ENCODE peak calls at places on chromosome 5, in five cellular contexts. One of them, this sample, is unnamed.

GRCh38 chr5:180455872-180456271 is 38.3 kb upstream of the CNOT6 start:
- DNase-seq in HCT116: no peak
- DNase-seq in MM.1S: no peak
- DNase-seq in fibroblast of lung: no peak
- DNase-seq in hepatocyte: no peak
- DNase-seq in this sample: peak

GRCh38 chr5:82421119-82421518 is 143.0 kb upstream of the RPS23 start:
- DNase-seq in HCT116: peak
- DNase-seq in MM.1S: no peak
- DNase-seq in fibroblast of lung: peak
- DNase-seq in hepatocyte: no peak
- DNase-seq in this sample: no peak

GRCh38 chr5:20367178-20367577 is 379.2 kb upstream of the CDH18 start:
- DNase-seq in HCT116: no peak
- DNase-seq in MM.1S: no peak
- DNase-seq in fibroblast of lung: no peak
- DNase-seq in hepatocyte: no peak
- DNase-seq in this sample: no peak

GRCh38 chr5:91706785-91707520 is 323.8 kb upstream of the ARRDC3 start:
- DNase-seq in HCT116: no peak
- DNase-seq in MM.1S: no peak
- DNase-seq in fibroblast of lung: peak
- DNase-seq in hepatocyte: no peak
- DNase-seq in this sample: no peak

GRCh38 chr5:65103674-65104035 is 334.9 kb downstream of the CWC27 start:
- DNase-seq in HCT116: no peak
- DNase-seq in MM.1S: no peak
- DNase-seq in fibroblast of lung: no peak
- DNase-seq in hepatocyte: no peak
- DNase-seq in this sample: no peak

GRCh38 chr5:180870669-180871068 is 9.6 kb upstream of the ZFP62 start:
- DNase-seq in HCT116: no peak
- DNase-seq in MM.1S: no peak
- DNase-seq in fibroblast of lung: no peak
- DNase-seq in hepatocyte: no peak
- DNase-seq in this sample: no peak

GRCh38 chr5:165502893-165503696 is 1997.7 kb downstream of the MAT2B start:
- DNase-seq in HCT116: no peak
- DNase-seq in MM.1S: no peak
- DNase-seq in fibroblast of lung: peak
- DNase-seq in hepatocyte: no peak
- DNase-seq in this sample: no peak

GRCh38 chr5:73729329-73729728 is 103.3 kb downstream of the ARHGEF28 start:
- DNase-seq in HCT116: no peak
- DNase-seq in MM.1S: no peak
- DNase-seq in fibroblast of lung: no peak
- DNase-seq in hepatocyte: no peak
- DNase-seq in this sample: no peak

GRCh38 chr5:55773057-55773456 is 35.2 kb downstream of the DDX4 start:
- DNase-seq in HCT116: no peak
- DNase-seq in MM.1S: no peak
- DNase-seq in fibroblast of lung: peak
- DNase-seq in hepatocyte: no peak
- DNase-seq in this sample: no peak

GRCh38 chr5:127813633-127814171 is 110.5 kb downstream of the CCDC192 start:
- DNase-seq in HCT116: no peak
- DNase-seq in MM.1S: no peak
- DNase-seq in fibroblast of lung: peak
- DNase-seq in hepatocyte: no peak
- DNase-seq in this sample: no peak

GRCh38 chr5:33701251-33701650 is 190.5 kb downstream of the ADAMTS12 start:
- DNase-seq in HCT116: no peak
- DNase-seq in MM.1S: no peak
- DNase-seq in fibroblast of lung: no peak
- DNase-seq in hepatocyte: no peak
- DNase-seq in this sample: no peak

GRCh38 chr5:171667341-171668096 is 118.1 kb upstream of the SMIM23 start:
- DNase-seq in HCT116: no peak
- DNase-seq in MM.1S: no peak
- DNase-seq in fibroblast of lung: peak
- DNase-seq in hepatocyte: peak
- DNase-seq in this sample: no peak

GRCh38 chr5:7395432-7396168 is at the start of gene ADCY2:
- DNase-seq in HCT116: no peak
- DNase-seq in MM.1S: no peak
- DNase-seq in fibroblast of lung: no peak
- DNase-seq in hepatocyte: no peak
- DNase-seq in this sample: no peak

GRCh38 chr5:7397005-7397546 is 1.1 kb downstream of the ADCY2 start:
- DNase-seq in HCT116: no peak
- DNase-seq in MM.1S: no peak
- DNase-seq in fibroblast of lung: no peak
- DNase-seq in hepatocyte: peak
- DNase-seq in this sample: no peak

GRCh38 chr5:7396169-7397004 is 449 bp downstream of the ADCY2 start:
- DNase-seq in HCT116: no peak
- DNase-seq in MM.1S: peak
- DNase-seq in fibroblast of lung: no peak
- DNase-seq in hepatocyte: peak
- DNase-seq in this sample: no peak

GRCh38 chr5:7393921-7394799 is 1.8 kb upstream of the ADCY2 start:
- DNase-seq in HCT116: no peak
- DNase-seq in MM.1S: no peak
- DNase-seq in fibroblast of lung: no peak
- DNase-seq in hepatocyte: no peak
- DNase-seq in this sample: no peak

DNA sequence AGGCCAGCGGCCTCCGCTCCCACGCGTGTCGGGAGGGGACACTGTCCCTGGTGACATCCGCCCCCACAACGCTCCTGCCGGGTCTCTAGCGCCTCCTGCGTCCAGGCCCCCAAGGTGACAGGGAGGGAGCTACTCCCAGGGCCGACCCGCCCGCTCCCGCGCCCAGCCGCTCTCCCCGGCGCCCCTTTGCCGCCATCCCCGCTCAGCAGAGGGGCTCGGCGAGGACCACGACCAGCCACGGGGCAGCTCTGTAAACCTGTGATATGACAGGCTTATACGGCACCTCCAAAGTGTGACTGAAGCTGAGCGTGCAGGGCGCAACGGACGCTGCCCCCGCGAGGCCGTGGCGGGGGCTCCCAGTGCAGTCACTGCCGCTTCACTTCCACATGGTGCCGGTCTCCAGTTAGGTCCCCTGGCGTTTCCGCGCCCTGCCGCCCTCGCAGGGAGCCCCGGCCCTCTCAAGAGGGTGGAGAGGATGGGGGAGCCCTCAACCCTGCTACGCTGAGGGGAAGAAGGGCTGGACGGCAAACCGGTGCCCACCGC is 978 bp upstream of the ADCY2 start:
- DNase-seq in HCT116: no peak
- DNase-seq in MM.1S: no peak
- DNase-seq in fibroblast of lung: no peak
- DNase-seq in hepatocyte: peak
- DNase-seq in this sample: no peak
- H3K4me3 ChIP-seq in HCT116: no peak
- H3K4me3 ChIP-seq in MM.1S: no peak
- H3K4me3 ChIP-seq in fibroblast of lung: no peak
- H3K4me3 ChIP-seq in hepatocyte: peak
- H3K4me3 ChIP-seq in this sample: no peak

DNA sequence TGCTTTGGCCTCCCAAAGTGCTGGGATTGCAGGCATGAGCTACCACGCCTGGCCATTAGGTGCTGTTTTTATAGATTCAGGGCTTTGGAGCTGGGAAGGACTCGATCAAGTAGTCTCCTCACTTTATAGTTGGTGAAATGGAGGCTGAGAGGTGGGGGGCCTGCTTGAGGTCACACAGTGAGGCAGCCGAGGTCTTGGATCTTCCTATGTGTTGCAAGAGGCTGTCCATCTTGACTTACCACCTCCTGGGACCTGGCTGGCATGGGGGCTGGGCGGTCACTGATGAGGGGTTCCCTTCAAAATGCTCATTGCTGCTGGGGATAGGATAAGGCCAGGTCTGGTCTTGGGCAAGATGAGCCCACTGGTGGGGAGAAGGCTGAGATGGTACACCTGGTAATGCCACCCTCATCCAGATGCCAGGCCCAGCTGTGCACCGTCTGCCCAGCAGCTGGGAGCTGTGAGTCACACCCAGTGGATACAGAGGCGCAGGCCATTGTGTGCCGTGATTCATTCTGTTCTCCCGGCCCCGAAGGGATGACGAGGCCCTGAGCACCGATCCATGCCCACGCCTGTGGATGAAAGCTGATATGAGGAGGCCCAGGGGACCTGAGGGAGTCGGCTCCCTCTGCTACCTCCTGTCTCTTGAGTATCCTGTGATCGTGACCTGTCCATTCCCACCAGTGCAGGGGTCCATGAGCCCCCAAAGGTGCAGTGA is 10.5 kb upstream of the NDST1 start:
- DNase-seq in HCT116: peak
- DNase-seq in MM.1S: no peak
- DNase-seq in fibroblast of lung: peak
- DNase-seq in hepatocyte: peak
- DNase-seq in this sample: no peak
- H3K4me2 ChIP-seq in HCT116: peak
- H3K4me2 ChIP-seq in MM.1S: no peak
- H3K4me2 ChIP-seq in fibroblast of lung: peak
- H3K4me2 ChIP-seq in hepatocyte: peak
- H3K4me2 ChIP-seq in this sample: no peak

GRCh38 chr5:132814441-132815294 is 1.6 kb downstream of the SOWAHA start:
- DNase-seq in HCT116: no peak
- DNase-seq in MM.1S: no peak
- DNase-seq in fibroblast of lung: no peak
- DNase-seq in hepatocyte: no peak
- DNase-seq in this sample: no peak
- H3K4me3 ChIP-seq in HCT116: no peak
- H3K4me3 ChIP-seq in MM.1S: no peak
- H3K4me3 ChIP-seq in fibroblast of lung: no peak
- H3K4me3 ChIP-seq in hepatocyte: peak
- H3K4me3 ChIP-seq in this sample: no peak

GRCh38 chr5:125058185-125058826 is 311.9 kb upstream of the ZNF608 start:
- DNase-seq in HCT116: no peak
- DNase-seq in MM.1S: no peak
- DNase-seq in fibroblast of lung: peak
- DNase-seq in hepatocyte: peak
- DNase-seq in this sample: no peak
- H3K4me2 ChIP-seq in HCT116: peak
- H3K4me2 ChIP-seq in MM.1S: no peak
- H3K4me2 ChIP-seq in fibroblast of lung: peak
- H3K4me2 ChIP-seq in hepatocyte: peak
- H3K4me2 ChIP-seq in this sample: no peak

GRCh38 chr5:177003649-177004048 is 2.9 kb downstream of the UIMC1 start:
- DNase-seq in HCT116: no peak
- DNase-seq in MM.1S: no peak
- DNase-seq in fibroblast of lung: no peak
- DNase-seq in hepatocyte: no peak
- DNase-seq in this sample: no peak
- H3K4me3 ChIP-seq in HCT116: no peak
- H3K4me3 ChIP-seq in MM.1S: no peak
- H3K4me3 ChIP-seq in fibroblast of lung: peak
- H3K4me3 ChIP-seq in hepatocyte: no peak
- H3K4me3 ChIP-seq in this sample: no peak

DNA sequence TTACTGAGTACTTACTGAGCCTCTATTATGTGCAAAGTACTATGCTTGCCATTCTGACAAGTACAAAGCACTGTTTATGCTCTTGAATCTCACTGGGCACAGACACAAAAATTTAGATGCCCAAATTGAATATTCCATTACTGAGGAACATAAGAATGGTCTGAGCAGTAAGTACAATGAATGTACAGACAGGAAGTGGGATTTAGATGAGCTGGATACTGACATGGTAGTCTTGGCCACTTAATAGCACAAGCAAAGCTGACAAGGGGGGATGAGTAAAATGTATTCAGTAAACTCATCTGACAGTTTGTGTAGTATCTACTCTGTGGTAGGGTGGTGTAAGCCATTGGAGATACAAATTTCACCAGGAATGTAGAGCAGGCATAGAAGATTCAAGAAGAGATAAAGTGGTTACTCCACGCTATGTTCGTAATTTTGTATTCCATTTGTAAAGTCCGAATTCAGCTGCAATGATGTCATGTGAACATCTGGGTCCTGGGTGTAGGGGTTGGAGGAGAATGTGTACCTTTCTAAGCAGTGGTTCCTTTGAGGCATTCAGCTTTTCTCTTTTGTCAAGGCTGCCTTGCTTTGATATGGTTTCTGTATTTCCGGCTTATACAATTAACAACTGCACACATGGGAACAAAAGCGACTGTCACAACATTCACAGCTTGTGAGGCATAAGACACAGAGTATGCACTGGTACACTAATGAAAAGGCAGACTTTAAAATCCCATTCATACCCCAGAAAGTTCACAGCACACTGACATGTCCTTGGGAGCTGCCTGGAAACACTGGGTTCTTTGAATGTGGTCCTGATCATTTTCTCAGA is 132.2 kb downstream of the EFNA5 start:
- DNase-seq in HCT116: no peak
- DNase-seq in MM.1S: no peak
- DNase-seq in fibroblast of lung: no peak
- DNase-seq in hepatocyte: no peak
- DNase-seq in this sample: no peak
- H3K4me2 ChIP-seq in HCT116: no peak
- H3K4me2 ChIP-seq in MM.1S: no peak
- H3K4me2 ChIP-seq in fibroblast of lung: no peak
- H3K4me2 ChIP-seq in hepatocyte: no peak
- H3K4me2 ChIP-seq in this sample: no peak

GRCh38 chr5:162283611-162284010 is 216.0 kb downstream of the GABRG2 start:
- DNase-seq in HCT116: no peak
- DNase-seq in MM.1S: no peak
- DNase-seq in fibroblast of lung: no peak
- DNase-seq in hepatocyte: no peak
- DNase-seq in this sample: no peak

GRCh38 chr5:162288647-162289296 is 221.2 kb downstream of the GABRG2 start:
- DNase-seq in HCT116: no peak
- DNase-seq in MM.1S: no peak
- DNase-seq in fibroblast of lung: no peak
- DNase-seq in hepatocyte: no peak
- DNase-seq in this sample: no peak

DNA sequence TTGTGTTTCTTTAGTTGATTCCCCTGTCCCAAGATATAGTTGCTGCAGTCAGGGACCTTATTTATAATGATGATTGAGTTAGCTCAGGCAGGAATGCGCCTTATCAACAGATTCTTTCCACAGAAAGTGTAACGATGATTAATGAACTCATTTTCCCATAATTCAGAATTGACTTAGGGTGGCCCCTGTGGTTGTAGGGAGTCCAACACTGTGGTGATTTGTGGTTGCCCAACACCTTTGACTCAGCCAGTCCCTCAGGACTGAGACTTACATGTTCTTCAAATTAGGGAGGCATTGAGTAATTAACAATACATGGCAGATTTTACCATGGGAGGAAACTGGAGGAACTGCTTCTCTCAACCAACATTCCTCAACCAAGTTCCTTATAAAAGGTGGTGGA is 221.9 kb downstream of the GABRG2 start:
- DNase-seq in HCT116: no peak
- DNase-seq in MM.1S: no peak
- DNase-seq in fibroblast of lung: no peak
- DNase-seq in hepatocyte: no peak
- DNase-seq in this sample: no peak
- H3K4me3 ChIP-seq in HCT116: no peak
- H3K4me3 ChIP-seq in MM.1S: no peak
- H3K4me3 ChIP-seq in fibroblast of lung: no peak
- H3K4me3 ChIP-seq in hepatocyte: no peak
- H3K4me3 ChIP-seq in this sample: no peak